ENCODE peak calls at places on chromosomes 11 and 22, in five cellular contexts. One of them, this sample, is unnamed.

GRCh38 chr11:22703561-22703960 is 37.1 kb downstream of the GAS2 start:
- DNase-seq in SK-N-SH: no peak
- DNase-seq in H1: no peak
- DNase-seq in GM12878: no peak
- DNase-seq in K562: no peak
- DNase-seq in this sample: no peak

GRCh38 chr11:38693306-38693705 is 2095.3 kb upstream of the RAG2 start:
- DNase-seq in SK-N-SH: no peak
- DNase-seq in H1: no peak
- DNase-seq in GM12878: no peak
- DNase-seq in K562: no peak
- DNase-seq in this sample: no peak

GRCh38 chr11:65440831-65441499 is 18.4 kb downstream of the NEAT1 start:
- DNase-seq in SK-N-SH: no peak
- DNase-seq in H1: no peak
- DNase-seq in GM12878: peak; percentile 98
- DNase-seq in K562: peak; percentile 20
- DNase-seq in this sample: no peak

GRCh38 chr22:50696251-50696798 is 23.7 kb downstream of the SHANK3 start:
- DNase-seq in SK-N-SH: no peak
- DNase-seq in H1: no peak
- DNase-seq in GM12878: no peak
- DNase-seq in K562: no peak
- DNase-seq in this sample: no peak

GRCh38 chr11:114395776-114396175 is 4.5 kb downstream of the C11orf71 start:
- DNase-seq in SK-N-SH: no peak
- DNase-seq in H1: no peak
- DNase-seq in GM12878: no peak
- DNase-seq in K562: peak; percentile 41
- DNase-seq in this sample: no peak

GRCh38 chr22:42909363-42910058 is 52.4 kb upstream of the ARFGAP3 start:
- DNase-seq in SK-N-SH: no peak
- DNase-seq in H1: no peak
- DNase-seq in GM12878: no peak
- DNase-seq in K562: no peak
- DNase-seq in this sample: no peak

GRCh38 chr11:67160872-67161783 is 42.1 kb downstream of the KDM2A start:
- DNase-seq in SK-N-SH: no peak
- DNase-seq in H1: no peak
- DNase-seq in GM12878: no peak
- DNase-seq in K562: peak; percentile 6
- DNase-seq in this sample: no peak

GRCh38 chr11:20353829-20354434 is 9.6 kb upstream of the HTATIP2 start:
- DNase-seq in SK-N-SH: peak; percentile 67
- DNase-seq in H1: no peak
- DNase-seq in GM12878: no peak
- DNase-seq in K562: peak; percentile 70
- DNase-seq in this sample: peak; percentile 14

GRCh38 chr11:131928992-131929391 is 558.6 kb downstream of the NTM start:
- DNase-seq in SK-N-SH: no peak
- DNase-seq in H1: no peak
- DNase-seq in GM12878: no peak
- DNase-seq in K562: no peak
- DNase-seq in this sample: peak; percentile 36

GRCh38 chr11:64359712-64360402 is 895 bp downstream of the RPS6KA4 start:
- DNase-seq in SK-N-SH: peak; percentile 67
- DNase-seq in H1: no peak
- DNase-seq in GM12878: no peak
- DNase-seq in K562: no peak
- DNase-seq in this sample: peak; percentile 73

GRCh38 chr11:134558916-134559616 is 147.0 kb upstream of the B3GAT1 start:
- DNase-seq in SK-N-SH: peak; percentile 4
- DNase-seq in H1: no peak
- DNase-seq in GM12878: no peak
- DNase-seq in K562: no peak
- DNase-seq in this sample: no peak

GRCh38 chr22:18156878-18157713 is 7.1 kb downstream of the USP18 start:
- DNase-seq in SK-N-SH: peak; percentile 83
- DNase-seq in H1: peak; percentile 54
- DNase-seq in GM12878: no peak
- DNase-seq in K562: peak; percentile 77
- DNase-seq in this sample: peak; percentile 65

GRCh38 chr11:63595296-63595695 is 18.9 kb downstream of the PLAAT3 start:
- DNase-seq in SK-N-SH: no peak
- DNase-seq in H1: no peak
- DNase-seq in GM12878: no peak
- DNase-seq in K562: no peak
- DNase-seq in this sample: no peak

GRCh38 chr11:83659466-83659865 is 373.3 kb upstream of the CCDC90B start:
- DNase-seq in SK-N-SH: no peak
- DNase-seq in H1: no peak
- DNase-seq in GM12878: no peak
- DNase-seq in K562: no peak
- DNase-seq in this sample: no peak

GRCh38 chr22:49449377-49449776 is 378.3 kb downstream of the BRD1 start:
- DNase-seq in SK-N-SH: no peak
- DNase-seq in H1: no peak
- DNase-seq in GM12878: no peak
- DNase-seq in K562: no peak
- DNase-seq in this sample: no peak

GRCh38 chr11:93219440-93219839 is 21.6 kb upstream of the SLC36A4 start:
- DNase-seq in SK-N-SH: no peak
- DNase-seq in H1: no peak
- DNase-seq in GM12878: no peak
- DNase-seq in K562: no peak
- DNase-seq in this sample: no peak

GRCh38 chr11:94526645-94527438 is 14.6 kb downstream of the C11orf97 start:
- DNase-seq in SK-N-SH: no peak
- DNase-seq in H1: no peak
- DNase-seq in GM12878: no peak
- DNase-seq in K562: no peak
- DNase-seq in this sample: no peak

GRCh38 chr11:62324738-62325556 is 12.3 kb upstream of the ASRGL1 start:
- DNase-seq in SK-N-SH: peak; percentile 76
- DNase-seq in H1: peak; percentile 41
- DNase-seq in GM12878: no peak
- DNase-seq in K562: peak; percentile 85
- DNase-seq in this sample: peak; percentile 63

GRCh38 chr11:75431533-75432525 is 1.2 kb downstream of the KLHL35 start:
- DNase-seq in SK-N-SH: peak; percentile 55
- DNase-seq in H1: no peak
- DNase-seq in GM12878: no peak
- DNase-seq in K562: no peak
- DNase-seq in this sample: no peak

GRCh38 chr22:43293259-43293658 is 49.9 kb downstream of the SCUBE1 start:
- DNase-seq in SK-N-SH: no peak
- DNase-seq in H1: no peak
- DNase-seq in GM12878: no peak
- DNase-seq in K562: peak; percentile 25
- DNase-seq in this sample: no peak

GRCh38 chr11:29306527-29306926 is 710.3 kb downstream of the KCNA4 start:
- DNase-seq in SK-N-SH: no peak
- DNase-seq in H1: no peak
- DNase-seq in GM12878: no peak
- DNase-seq in K562: no peak
- DNase-seq in this sample: no peak

GRCh38 chr22:50621491-50621880 is 6.5 kb downstream of the ARSA start:
- DNase-seq in SK-N-SH: peak; percentile 13
- DNase-seq in H1: no peak
- DNase-seq in GM12878: peak; percentile 69
- DNase-seq in K562: no peak
- DNase-seq in this sample: peak; percentile 71

GRCh38 chr11:16097543-16097942 is 258.8 kb downstream of the SOX6 start:
- DNase-seq in SK-N-SH: no peak
- DNase-seq in H1: no peak
- DNase-seq in GM12878: no peak
- DNase-seq in K562: no peak
- DNase-seq in this sample: no peak

GRCh38 chr11:28512143-28512756 is 404.1 kb downstream of the METTL15 start:
- DNase-seq in SK-N-SH: no peak
- DNase-seq in H1: no peak
- DNase-seq in GM12878: no peak
- DNase-seq in K562: no peak
- DNase-seq in this sample: no peak

GRCh38 chr22:21568207-21569075 is 927 bp downstream of the UBE2L3 start:
- DNase-seq in SK-N-SH: peak; percentile 68
- DNase-seq in H1: no peak
- DNase-seq in GM12878: no peak
- DNase-seq in K562: peak; percentile 86
- DNase-seq in this sample: peak; percentile 36

GRCh38 chr11:105903113-105903512 is 118.9 kb downstream of the MSANTD4 start:
- DNase-seq in SK-N-SH: no peak
- DNase-seq in H1: no peak
- DNase-seq in GM12878: no peak
- DNase-seq in K562: no peak
- DNase-seq in this sample: no peak

GRCh38 chr11:45163956-45164575 is 17.6 kb downstream of the PRDM11 start:
- DNase-seq in SK-N-SH: no peak
- DNase-seq in H1: no peak
- DNase-seq in GM12878: no peak
- DNase-seq in K562: no peak
- DNase-seq in this sample: no peak

GRCh38 chr11:119087747-119088241 is 3.1 kb downstream of the HMBS start:
- DNase-seq in SK-N-SH: no peak
- DNase-seq in H1: no peak
- DNase-seq in GM12878: no peak
- DNase-seq in K562: peak; percentile 96
- DNase-seq in this sample: peak; percentile 56

GRCh38 chr11:126484266-126484665 is 128.8 kb downstream of the ST3GAL4 start:
- DNase-seq in SK-N-SH: no peak
- DNase-seq in H1: no peak
- DNase-seq in GM12878: no peak
- DNase-seq in K562: no peak
- DNase-seq in this sample: peak; percentile 34

DNA sequence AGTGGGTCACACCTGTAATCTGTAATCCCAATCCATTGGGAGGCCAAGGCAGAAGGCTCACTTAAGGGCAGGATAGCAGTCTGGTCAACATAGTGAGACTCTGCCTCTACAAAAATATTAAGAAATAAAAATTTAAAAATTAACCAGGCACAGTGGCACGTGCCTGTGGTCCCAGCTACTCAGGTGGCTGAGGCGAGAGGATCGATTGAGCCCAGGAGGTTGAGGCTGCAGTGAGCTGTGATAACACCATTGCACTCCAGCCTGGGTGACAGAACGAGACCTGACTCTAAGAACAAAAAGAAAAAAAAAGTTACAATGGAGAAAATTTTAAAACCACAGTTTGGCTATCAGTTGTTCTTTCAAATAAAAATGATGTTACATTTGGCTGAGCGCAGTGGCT is 13.4 kb upstream of the SYNGR1 start:
- DNase-seq in SK-N-SH: no peak
- DNase-seq in H1: no peak
- DNase-seq in GM12878: no peak
- DNase-seq in K562: no peak
- DNase-seq in this sample: no peak
- TF ChIP-seq GABPA in SK-N-SH: no peak
- TF ChIP-seq GABPA in H1: no peak
- TF ChIP-seq GABPA in GM12878: no peak
- TF ChIP-seq GABPA in K562: no peak
- TF ChIP-seq GABPA in this sample: no peak

DNA sequence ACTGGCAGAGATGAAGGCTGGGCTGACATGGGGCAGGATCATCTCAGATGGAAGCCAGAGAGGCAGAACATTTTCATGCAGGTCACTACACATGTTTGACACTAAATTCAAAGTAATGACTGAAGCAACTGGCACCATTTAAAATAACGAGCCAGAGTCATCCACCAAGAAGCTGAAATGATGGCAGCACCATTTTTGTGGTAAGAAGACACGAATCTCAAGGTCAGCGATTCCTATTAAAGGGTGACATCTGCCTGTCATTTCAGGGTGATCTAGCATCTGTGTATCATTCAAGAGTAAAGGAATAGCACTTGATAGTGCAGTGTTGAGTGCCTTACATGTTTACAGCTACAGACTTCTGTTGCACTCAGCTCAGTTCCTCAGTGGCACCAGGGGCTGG is 113.4 kb upstream of the C11orf87 start:
- DNase-seq in SK-N-SH: no peak
- DNase-seq in H1: no peak
- DNase-seq in GM12878: no peak
- DNase-seq in K562: no peak
- DNase-seq in this sample: no peak
- TF ChIP-seq GABPA in SK-N-SH: no peak
- TF ChIP-seq GABPA in H1: no peak
- TF ChIP-seq GABPA in GM12878: no peak
- TF ChIP-seq GABPA in K562: no peak
- TF ChIP-seq GABPA in this sample: no peak

DNA sequence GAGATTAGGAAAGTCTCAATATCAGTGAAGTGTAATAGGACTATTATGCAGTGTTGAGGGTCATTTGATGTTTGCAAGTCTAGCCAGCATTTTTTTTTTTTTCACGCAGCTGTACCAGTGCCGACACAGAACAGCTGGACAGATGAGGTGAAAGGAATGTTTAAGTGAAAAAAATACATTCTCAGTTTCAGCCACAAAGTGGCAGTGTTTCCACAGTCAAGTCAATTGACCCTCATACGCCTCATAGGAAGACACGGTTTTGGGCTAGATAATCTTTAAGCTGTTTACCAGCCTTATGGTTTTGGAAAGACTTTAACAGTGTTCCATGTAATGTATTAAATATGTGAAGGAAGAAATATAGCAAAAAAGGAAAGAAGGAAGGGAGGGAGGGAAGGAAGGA is 349.9 kb upstream of the ANO3 start:
- DNase-seq in SK-N-SH: peak; percentile 30
- DNase-seq in H1: no peak
- DNase-seq in GM12878: peak; percentile 46
- DNase-seq in K562: peak; percentile 14
- DNase-seq in this sample: peak; percentile 1
- TF ChIP-seq GABPA in SK-N-SH: no peak
- TF ChIP-seq GABPA in H1: no peak
- TF ChIP-seq GABPA in GM12878: no peak
- TF ChIP-seq GABPA in K562: no peak
- TF ChIP-seq GABPA in this sample: no peak

DNA sequence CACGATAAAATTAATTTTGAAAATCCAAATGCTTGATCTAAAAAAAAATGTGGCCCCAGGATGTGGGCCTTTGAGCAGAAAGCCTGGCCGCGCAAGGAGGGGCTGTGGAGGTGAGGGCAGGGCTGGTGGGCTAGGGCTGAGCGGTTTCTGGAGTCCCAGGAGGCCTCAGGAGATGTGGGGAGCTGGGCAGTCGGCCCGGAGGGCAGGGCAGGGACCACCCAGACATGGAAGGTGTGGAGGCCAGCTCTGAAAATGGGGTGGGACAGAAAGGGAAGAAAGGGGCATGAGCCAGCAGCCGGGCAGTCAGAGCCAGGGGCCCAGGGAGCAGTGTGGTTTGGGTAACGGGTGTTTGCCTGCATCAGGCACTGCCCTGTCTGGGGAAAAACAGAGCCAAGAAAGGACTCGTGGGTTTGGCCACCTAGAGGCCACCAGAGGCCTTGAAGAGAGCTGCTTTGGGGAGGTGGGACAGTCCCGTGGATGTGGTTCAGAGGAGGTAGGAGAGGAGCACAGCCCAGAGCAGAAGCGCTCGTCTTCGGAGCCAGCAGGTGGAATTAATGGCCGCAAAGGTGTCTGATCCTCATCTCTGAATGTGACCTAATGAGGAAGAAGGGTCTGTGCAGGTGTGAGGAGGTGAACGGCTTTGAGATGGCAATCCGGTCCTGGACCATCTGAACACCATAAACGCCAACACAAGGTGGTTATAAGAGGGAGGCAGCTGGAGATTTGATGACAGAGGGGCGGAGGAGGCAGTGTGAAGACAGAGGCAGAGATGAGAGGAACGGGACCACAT is 50.2 kb downstream of the IGF2 start:
- DNase-seq in SK-N-SH: no peak
- DNase-seq in H1: no peak
- DNase-seq in GM12878: no peak
- DNase-seq in K562: no peak
- DNase-seq in this sample: no peak
- TF ChIP-seq GABPA in SK-N-SH: no peak
- TF ChIP-seq GABPA in H1: no peak
- TF ChIP-seq GABPA in GM12878: no peak
- TF ChIP-seq GABPA in K562: no peak
- TF ChIP-seq GABPA in this sample: no peak

This sample was measured in HL-60.